ENCODE peak calls at places on chromosomes 1 and 21, in four cellular contexts. M is tibial artery, I is RWPE1, R is foreskin fibroblast. X is an unnamed sample.

GRCh38 chr21:44509539-44509938 is 30.5 kb downstream of the KRTAP10-1 start:
- DNase-seq in R (no peak), I (peak), M (no peak), X (no peak)

GRCh38 chr21:41953831-41954653 is at the start of gene C2CD2:
- DNase-seq in R (peak), I (peak), M (peak), X (no peak)

GRCh38 chr21:25567472-25567871 is 39.8 kb downstream of the MRPL39 start:
- DNase-seq in M (no peak), I (no peak), R (no peak), X (no peak)

GRCh38 chr1:166814611-166815010 is 24.7 kb upstream of the POGK start:
- DNase-seq in R (no peak), M (no peak), I (no peak), X (no peak)

GRCh38 chr1:234955107-234955731 is 173.4 kb downstream of the TOMM20 start:
- DNase-seq in R (no peak), M (peak), I (no peak), X (no peak)

GRCh38 chr1:214068979-214069378 is 81.2 kb downstream of the PROX1 start:
- DNase-seq in R (no peak), M (no peak), I (no peak), X (no peak)

GRCh38 chr1:168605443-168605842 is 29.0 kb downstream of the XCL1 start:
- DNase-seq in R (no peak), I (no peak), M (no peak), X (no peak)

GRCh38 chr1:147171399-147172167 is 687 bp downstream of the PRKAB2 start:
- DNase-seq in I (peak), M (no peak), R (no peak), X (no peak)

GRCh38 chr1:67811816-67812215 is 21.5 kb downstream of the GNG12 start:
- DNase-seq in I (no peak), R (no peak), M (no peak), X (no peak)

GRCh38 chr1:92817986-92818764 is 13.7 kb upstream of the RPL5 start:
- DNase-seq in I (peak), M (no peak), R (no peak), X (no peak)

GRCh38 chr1:201542166-201543045 is 3.5 kb downstream of the NAV1 start:
- DNase-seq in M (no peak), I (no peak), R (peak), X (no peak)

GRCh38 chr1:107480548-107480947 is 339.7 kb downstream of the NTNG1 start:
- DNase-seq in R (peak), I (no peak), M (no peak), X (no peak)

GRCh38 chr1:54120698-54121481 is 31.9 kb downstream of the CDCP2 start:
- DNase-seq in I (no peak), R (no peak), M (no peak), X (no peak)

GRCh38 chr21:37710555-37711293 is 205.5 kb downstream of the KCNJ6 start:
- DNase-seq in I (no peak), R (peak), M (peak), X (no peak)

GRCh38 chr1:10424034-10424433 is 6.2 kb upstream of the CENPS start:
- DNase-seq in R (peak), M (no peak), I (no peak), X (no peak)

GRCh38 chr1:196481616-196482015 is 126.6 kb downstream of the KCNT2 start:
- DNase-seq in M (no peak), R (no peak), I (peak), X (no peak)

GRCh38 chr1:16129316-16129715 is 26.6 kb downstream of the EPHA2 start:
- DNase-seq in I (no peak), R (no peak), M (no peak), X (no peak)

GRCh38 chr1:226643167-226643566 is 94.6 kb downstream of the STUM start:
- DNase-seq in M (no peak), I (peak), R (no peak), X (no peak)

GRCh38 chr1:115828101-115829022 is 12.6 kb downstream of the NHLH2 start:
- DNase-seq in I (no peak), M (no peak), R (no peak), X (no peak)

GRCh38 chr1:239389703-239390102 is 3.3 kb downstream of the CHRM3 start:
- DNase-seq in R (no peak), M (no peak), I (no peak), X (no peak)

GRCh38 chr1:30650038-30650958 is 73.1 kb downstream of the MATN1 start:
- DNase-seq in R (no peak), M (no peak), I (no peak), X (no peak)

GRCh38 chr1:1259119-1259488 is 12.6 kb upstream of the C1QTNF12 start:
- DNase-seq in R (no peak), I (no peak), M (no peak), X (no peak)

GRCh38 chr1:239843556-239843955 is 248.1 kb upstream of the FMN2 start:
- DNase-seq in I (no peak), R (no peak), M (no peak), X (no peak)

GRCh38 chr1:76038306-76039004 is 36.1 kb upstream of the ST6GALNAC3 start:
- DNase-seq in M (no peak), R (no peak), I (no peak), X (no peak)

GRCh38 chr1:241637604-241638003 is 2.6 kb downstream of the CHML start:
- DNase-seq in I (no peak), R (no peak), M (no peak), X (no peak)

GRCh38 chr1:3879787-3880428 is 20.2 kb downstream of the C1orf174 start:
- DNase-seq in I (no peak), M (no peak), R (no peak), X (no peak)

GRCh38 chr1:78839704-78840277 is 166.7 kb downstream of the ADGRL4 start:
- DNase-seq in I (peak), M (no peak), R (no peak), X (no peak)

GRCh38 chr1:199463521-199464127 is 563.9 kb upstream of the NR5A2 start:
- DNase-seq in I (peak), M (no peak), R (peak), X (no peak)

GRCh38 chr1:99292946-99293345 is 28.7 kb downstream of the PLPPR4 start:
- DNase-seq in M (no peak), I (no peak), R (no peak), X (no peak)

GRCh38 chr1:174726880-174727585 is 272.7 kb upstream of the CACYBP start:
- DNase-seq in M (no peak), R (no peak), I (no peak), X (no peak)

GRCh38 chr1:157862114-157863070 is 20.8 kb upstream of the CD5L start:
- DNase-seq in R (no peak), M (no peak), I (peak), X (no peak)

GRCh38 chr21:26170471-26171309 is at the start of gene APP:
- DNase-seq in R (peak), I (peak), M (peak), X (peak)

GRCh38 chr1:165168466-165168865 is 188.0 kb downstream of the LMX1A start:
- DNase-seq in R (no peak), I (no peak), M (no peak), X (no peak)

GRCh38 chr1:80367058-80367457 is 1360.5 kb upstream of the ADGRL4 start:
- DNase-seq in I (no peak), M (no peak), R (no peak), X (no peak)

GRCh38 chr1:75415187-75415586 is 195.7 kb downstream of the SLC44A5 start:
- DNase-seq in M (no peak), R (no peak), I (no peak), X (no peak)

GRCh38 chr1:178328728-178329127 is 168.0 kb downstream of the CLEC20A start:
- DNase-seq in I (no peak), R (no peak), M (no peak), X (no peak)

DNA sequence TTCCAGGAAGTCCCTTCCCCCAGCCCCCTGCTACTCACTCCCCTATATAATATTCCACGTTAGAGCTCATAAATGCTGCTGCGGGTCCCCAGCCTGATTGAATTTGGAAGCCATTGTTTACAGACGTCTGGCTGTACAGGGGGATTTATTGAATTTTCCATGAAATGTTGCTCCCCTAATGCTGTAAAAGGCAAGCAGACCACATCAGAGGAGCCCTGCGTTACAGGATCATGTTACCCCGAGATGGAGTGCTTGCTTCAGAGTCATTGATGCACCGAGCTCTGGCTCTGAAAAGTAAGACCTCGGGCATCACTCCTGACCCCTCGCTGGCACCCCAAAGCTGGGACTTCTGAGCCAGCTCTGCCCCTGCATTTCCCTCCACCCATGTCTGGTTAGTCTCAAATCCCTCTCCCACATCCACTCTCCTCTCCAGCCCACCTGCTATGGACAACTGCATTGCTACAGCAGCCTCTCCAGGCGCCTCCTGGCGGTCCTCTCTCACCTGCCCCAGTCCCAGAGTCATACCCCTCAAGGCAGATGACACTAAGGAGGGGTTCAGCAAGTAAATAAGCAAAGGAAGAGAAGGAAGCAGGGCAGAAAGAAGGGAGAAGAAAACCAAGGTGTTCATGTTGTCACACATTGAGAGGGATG is 127.8 kb downstream of the TMEM53 start:
- DNase-seq in I (no peak), M (no peak), R (no peak), X (no peak)
- TF ChIP-seq CTCF in I (no peak), M (no peak), R (peak), X (no peak)

GRCh38 chr1:26094677-26095383 is 16.8 kb upstream of the PDIK1L start:
- DNase-seq in I (no peak), M (no peak), R (no peak), X (no peak)
- TF ChIP-seq CTCF in I (no peak), M (no peak), R (peak), X (no peak)

GRCh38 chr1:208242829-208243521 is 1.2 kb downstream of the PLXNA2 start:
- DNase-seq in M (no peak), R (no peak), I (no peak), X (peak)
- TF ChIP-seq CTCF in M (no peak), R (no peak), I (peak), X (no peak)

GRCh38 chr21:23152130-23152529 is 2153.9 kb downstream of the NCAM2 start:
- DNase-seq in I (no peak), M (no peak), R (no peak), X (no peak)
- TF ChIP-seq CTCF in I (no peak), M (no peak), R (no peak), X (no peak)

GRCh38 chr1:66069976-66070375 is 277.3 kb downstream of the PDE4B start:
- DNase-seq in R (no peak), M (no peak), I (no peak), X (no peak)

GRCh38 chr1:66070491-66070890 is 277.8 kb downstream of the PDE4B start:
- DNase-seq in R (no peak), I (no peak), M (no peak), X (no peak)

GRCh38 chr1:66074147-66074546 is 281.5 kb downstream of the PDE4B start:
- DNase-seq in R (no peak), I (no peak), M (no peak), X (no peak)

GRCh38 chr1:66073357-66073756 is 280.7 kb downstream of the PDE4B start:
- DNase-seq in I (no peak), R (no peak), M (no peak), X (no peak)
- TF ChIP-seq CTCF in I (no peak), R (no peak), M (no peak), X (no peak)

GRCh38 chr21:35203093-35204021 is 154.3 kb upstream of the RUNX1 start:
- DNase-seq in M (no peak), R (peak), I (no peak), X (no peak)

GRCh38 chr21:35204125-35204524 is 155.0 kb upstream of the RUNX1 start:
- DNase-seq in R (no peak), M (no peak), I (no peak), X (no peak)

GRCh38 chr21:35207322-35207721 is 158.2 kb upstream of the RUNX1 start:
- DNase-seq in R (no peak), M (no peak), I (no peak), X (no peak)

GRCh38 chr21:35206141-35207125 is 157.3 kb upstream of the RUNX1 start:
- DNase-seq in I (peak), M (no peak), R (no peak), X (no peak)

GRCh38 chr21:35204850-35205564 is 155.9 kb upstream of the RUNX1 start:
- DNase-seq in I (no peak), M (peak), R (peak), X (no peak)
- TF ChIP-seq CTCF in I (no peak), M (no peak), R (peak), X (no peak)

DNA sequence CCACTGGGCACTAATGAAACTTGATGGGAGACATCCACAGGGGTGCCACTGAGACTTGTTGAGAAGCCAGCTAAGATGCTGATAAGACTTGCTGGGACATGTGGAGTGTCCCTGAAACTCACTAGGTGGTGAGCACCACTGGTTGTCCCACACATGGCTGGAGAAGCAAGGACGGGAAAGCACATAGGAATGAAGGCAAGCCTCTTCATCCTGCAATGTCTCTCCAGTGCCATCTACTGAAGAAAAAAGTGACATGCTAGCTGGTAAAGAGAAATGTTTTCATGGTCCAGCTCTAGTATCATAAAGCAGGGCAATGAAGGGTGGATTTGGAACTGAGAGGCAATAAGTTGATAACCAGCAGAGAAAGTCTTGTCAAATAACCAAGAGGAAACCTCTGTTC is 283.0 kb downstream of the PAPPA2 start:
- DNase-seq in M (no peak), R (no peak), I (no peak), X (no peak)
- TF ChIP-seq CTCF in M (no peak), R (peak), I (no peak), X (no peak)

GRCh38 chr1:231335663-231336602 is 1.7 kb downstream of the EXOC8 start:
- DNase-seq in M (no peak), R (no peak), I (no peak), X (no peak)

GRCh38 chr1:231340328-231341013 is 2.4 kb downstream of the SPRTN start:
- DNase-seq in I (no peak), R (no peak), M (no peak), X (no peak)

GRCh38 chr1:231337043-231337471 is 595 bp downstream of the EXOC8 start:
- DNase-seq in R (no peak), M (peak), I (no peak), X (no peak)

GRCh38 chr1:231337472-231338269 is at the start of gene EXOC8:
- DNase-seq in R (peak), M (peak), I (peak), X (peak)

DNA sequence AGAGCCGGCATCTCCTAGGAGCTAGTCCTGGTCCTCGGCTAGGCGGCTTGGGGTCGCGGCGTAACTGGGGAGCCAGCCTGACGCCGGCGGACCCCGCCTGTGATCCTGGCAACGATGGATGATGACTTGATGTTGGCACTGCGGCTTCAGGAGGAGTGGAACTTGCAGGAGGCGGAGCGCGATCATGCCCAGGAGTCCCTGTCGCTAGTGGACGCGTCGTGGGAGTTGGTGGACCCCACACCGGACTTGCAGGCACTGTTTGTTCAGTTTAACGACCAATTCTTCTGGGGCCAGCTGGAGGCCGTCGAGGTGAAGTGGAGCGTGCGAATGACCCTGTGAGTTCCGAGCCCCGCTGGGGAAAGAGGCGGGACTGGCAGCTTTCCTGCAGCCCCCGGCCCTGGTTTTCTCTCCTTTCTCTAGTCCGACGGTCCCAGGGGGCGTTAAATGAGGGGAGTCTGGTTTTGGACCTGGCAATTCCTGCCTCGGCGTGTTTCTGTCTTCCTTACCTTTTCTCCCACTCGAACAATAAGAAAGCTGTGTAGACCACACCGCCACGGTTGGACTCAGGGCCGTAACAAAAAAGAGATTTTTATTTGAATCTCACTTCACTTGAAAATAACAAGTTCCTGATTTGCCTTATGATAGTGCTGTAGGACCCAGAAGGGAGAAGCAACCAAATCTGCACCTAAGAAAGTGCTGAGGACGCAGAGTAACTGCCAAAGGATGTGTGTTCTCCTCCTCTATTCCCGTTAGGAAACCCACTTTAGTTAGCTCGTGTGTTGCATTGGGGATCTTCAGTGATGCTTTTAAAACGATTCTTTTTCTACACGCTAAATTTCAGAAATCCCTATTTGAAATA is at the start of gene SPRTN:
- DNase-seq in M (no peak), R (no peak), I (no peak), X (no peak)
- TF ChIP-seq CTCF in M (no peak), R (no peak), I (no peak), X (no peak)

X was measured in natural killer cell.